ENCODE peak calls at places on chromosomes 11 and 22, in eight cellular contexts. One of them, this sample, is unnamed.

GRCh38 chr11:75233688-75234295 is 6.8 kb upstream of the TPBGL start:
- DNase-seq in spleen: no peak
- DNase-seq in PC-3: peak; percentile 77
- DNase-seq in Panc1: no peak
- DNase-seq in sigmoid colon: no peak
- DNase-seq in Calu3: peak; percentile 67
- DNase-seq in HFFc6: peak; percentile 56
- DNase-seq in psoas muscle: no peak
- DNase-seq in this sample: peak; percentile 92

GRCh38 chr11:85694385-85694980 is 8.5 kb upstream of the CCDC89 start:
- DNase-seq in spleen: no peak
- DNase-seq in PC-3: peak; percentile 87
- DNase-seq in Panc1: no peak
- DNase-seq in sigmoid colon: no peak
- DNase-seq in Calu3: peak; percentile 6
- DNase-seq in HFFc6: peak; percentile 60
- DNase-seq in psoas muscle: no peak
- DNase-seq in this sample: no peak

GRCh38 chr11:66467034-66467659 is 442 bp downstream of the PELI3 start:
- DNase-seq in spleen: no peak
- DNase-seq in PC-3: peak; percentile 43
- DNase-seq in Panc1: no peak
- DNase-seq in sigmoid colon: no peak
- DNase-seq in Calu3: peak; percentile 63
- DNase-seq in HFFc6: no peak
- DNase-seq in psoas muscle: peak; percentile 47
- DNase-seq in this sample: no peak

GRCh38 chr22:35891442-35891841 is 137.2 kb downstream of the RBFOX2 start:
- DNase-seq in spleen: no peak
- DNase-seq in PC-3: no peak
- DNase-seq in Panc1: no peak
- DNase-seq in sigmoid colon: no peak
- DNase-seq in Calu3: no peak
- DNase-seq in HFFc6: no peak
- DNase-seq in psoas muscle: no peak
- DNase-seq in this sample: no peak

GRCh38 chr11:16000065-16000464 is 356.3 kb downstream of the SOX6 start:
- DNase-seq in spleen: no peak
- DNase-seq in PC-3: no peak
- DNase-seq in Panc1: no peak
- DNase-seq in sigmoid colon: no peak
- DNase-seq in Calu3: no peak
- DNase-seq in HFFc6: peak; percentile 53
- DNase-seq in psoas muscle: no peak
- DNase-seq in this sample: no peak

GRCh38 chr11:44564198-44564597 is 1.3 kb upstream of the CD82 start:
- DNase-seq in spleen: no peak
- DNase-seq in PC-3: no peak
- DNase-seq in Panc1: no peak
- DNase-seq in sigmoid colon: no peak
- DNase-seq in Calu3: no peak
- DNase-seq in HFFc6: no peak
- DNase-seq in psoas muscle: no peak
- DNase-seq in this sample: no peak

GRCh38 chr11:85299247-85299646 is 327.9 kb downstream of the DLG2 start:
- DNase-seq in spleen: no peak
- DNase-seq in PC-3: peak; percentile 30
- DNase-seq in Panc1: no peak
- DNase-seq in sigmoid colon: no peak
- DNase-seq in Calu3: no peak
- DNase-seq in HFFc6: no peak
- DNase-seq in psoas muscle: no peak
- DNase-seq in this sample: no peak

GRCh38 chr22:44587004-44587793 is 89.2 kb upstream of the RTL6 start:
- DNase-seq in spleen: peak; percentile 51
- DNase-seq in PC-3: peak; percentile 44
- DNase-seq in Panc1: no peak
- DNase-seq in sigmoid colon: peak; percentile 56
- DNase-seq in Calu3: no peak
- DNase-seq in HFFc6: no peak
- DNase-seq in psoas muscle: no peak
- DNase-seq in this sample: peak; percentile 40

GRCh38 chr11:81377418-81377817 is 1356.2 kb downstream of the FAM181B start:
- DNase-seq in spleen: no peak
- DNase-seq in PC-3: no peak
- DNase-seq in Panc1: no peak
- DNase-seq in sigmoid colon: no peak
- DNase-seq in Calu3: no peak
- DNase-seq in HFFc6: no peak
- DNase-seq in psoas muscle: no peak
- DNase-seq in this sample: peak; percentile 54

GRCh38 chr11:99198215-99198614 is 177.5 kb downstream of the CNTN5 start:
- DNase-seq in spleen: no peak
- DNase-seq in PC-3: no peak
- DNase-seq in Panc1: no peak
- DNase-seq in sigmoid colon: no peak
- DNase-seq in Calu3: no peak
- DNase-seq in HFFc6: no peak
- DNase-seq in psoas muscle: no peak
- DNase-seq in this sample: no peak

GRCh38 chr11:77406396-77406795 is 67.5 kb downstream of the PAK1 start:
- DNase-seq in spleen: no peak
- DNase-seq in PC-3: no peak
- DNase-seq in Panc1: no peak
- DNase-seq in sigmoid colon: no peak
- DNase-seq in Calu3: no peak
- DNase-seq in HFFc6: no peak
- DNase-seq in psoas muscle: no peak
- DNase-seq in this sample: no peak

GRCh38 chr11:123166095-123166559 is 28.9 kb downstream of the CLMP start:
- DNase-seq in spleen: no peak
- DNase-seq in PC-3: peak; percentile 57
- DNase-seq in Panc1: no peak
- DNase-seq in sigmoid colon: peak; percentile 84
- DNase-seq in Calu3: no peak
- DNase-seq in HFFc6: peak; percentile 43
- DNase-seq in psoas muscle: no peak
- DNase-seq in this sample: peak; percentile 94
- TF ChIP-seq CTCF in spleen: no peak
- TF ChIP-seq CTCF in PC-3: peak; percentile 87
- TF ChIP-seq CTCF in Panc1: peak; percentile 82
- TF ChIP-seq CTCF in sigmoid colon: peak; percentile 20
- TF ChIP-seq CTCF in Calu3: no peak
- TF ChIP-seq CTCF in HFFc6: peak; percentile 81
- TF ChIP-seq CTCF in psoas muscle: no peak
- TF ChIP-seq CTCF in this sample: peak; percentile 91

GRCh38 chr11:115241899-115242298 is 262.3 kb downstream of the CADM1 start:
- DNase-seq in spleen: no peak
- DNase-seq in PC-3: no peak
- DNase-seq in Panc1: no peak
- DNase-seq in sigmoid colon: no peak
- DNase-seq in Calu3: no peak
- DNase-seq in HFFc6: no peak
- DNase-seq in psoas muscle: no peak
- DNase-seq in this sample: no peak

GRCh38 chr11:115238086-115238485 is 266.1 kb downstream of the CADM1 start:
- DNase-seq in spleen: no peak
- DNase-seq in PC-3: no peak
- DNase-seq in Panc1: no peak
- DNase-seq in sigmoid colon: no peak
- DNase-seq in Calu3: no peak
- DNase-seq in HFFc6: no peak
- DNase-seq in psoas muscle: no peak
- DNase-seq in this sample: no peak

GRCh38 chr11:115237578-115237977 is 266.6 kb downstream of the CADM1 start:
- DNase-seq in spleen: no peak
- DNase-seq in PC-3: no peak
- DNase-seq in Panc1: no peak
- DNase-seq in sigmoid colon: no peak
- DNase-seq in Calu3: no peak
- DNase-seq in HFFc6: no peak
- DNase-seq in psoas muscle: no peak
- DNase-seq in this sample: no peak

GRCh38 chr11:115234794-115235193 is 269.4 kb downstream of the CADM1 start:
- DNase-seq in spleen: no peak
- DNase-seq in PC-3: no peak
- DNase-seq in Panc1: no peak
- DNase-seq in sigmoid colon: no peak
- DNase-seq in Calu3: no peak
- DNase-seq in HFFc6: no peak
- DNase-seq in psoas muscle: no peak
- DNase-seq in this sample: no peak

DNA sequence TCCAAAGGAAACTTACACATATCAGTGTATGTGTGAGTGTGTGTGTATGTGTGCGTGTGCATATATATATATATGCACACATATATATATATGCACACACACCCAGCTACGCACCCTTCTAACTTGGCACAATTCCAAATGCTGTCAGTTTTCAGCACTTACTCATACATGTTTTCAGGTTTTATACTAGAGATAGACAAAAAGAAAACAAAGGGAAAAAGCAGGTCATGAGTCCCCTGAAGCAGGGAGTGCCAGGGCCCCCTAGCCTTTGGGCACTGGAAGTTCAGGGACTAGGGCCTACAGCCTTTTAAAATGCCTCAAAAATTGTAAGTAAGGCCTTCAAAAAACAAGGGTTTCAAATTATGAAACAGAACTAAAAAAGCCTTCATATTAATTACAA is 265.4 kb downstream of the CADM1 start:
- DNase-seq in spleen: no peak
- DNase-seq in PC-3: no peak
- DNase-seq in Panc1: no peak
- DNase-seq in sigmoid colon: no peak
- DNase-seq in Calu3: no peak
- DNase-seq in HFFc6: no peak
- DNase-seq in psoas muscle: no peak
- DNase-seq in this sample: no peak
- TF ChIP-seq CTCF in spleen: no peak
- TF ChIP-seq CTCF in PC-3: no peak
- TF ChIP-seq CTCF in Panc1: no peak
- TF ChIP-seq CTCF in sigmoid colon: no peak
- TF ChIP-seq CTCF in Calu3: no peak
- TF ChIP-seq CTCF in HFFc6: no peak
- TF ChIP-seq CTCF in psoas muscle: no peak
- TF ChIP-seq CTCF in this sample: peak; percentile 73

GRCh38 chr11:36488096-36488495 is 22.0 kb downstream of the TRAF6 start:
- DNase-seq in spleen: no peak
- DNase-seq in PC-3: no peak
- DNase-seq in Panc1: no peak
- DNase-seq in sigmoid colon: no peak
- DNase-seq in Calu3: no peak
- DNase-seq in HFFc6: no peak
- DNase-seq in psoas muscle: no peak
- DNase-seq in this sample: no peak

GRCh38 chr11:36493332-36493731 is 16.7 kb downstream of the TRAF6 start:
- DNase-seq in spleen: no peak
- DNase-seq in PC-3: no peak
- DNase-seq in Panc1: no peak
- DNase-seq in sigmoid colon: no peak
- DNase-seq in Calu3: no peak
- DNase-seq in HFFc6: no peak
- DNase-seq in psoas muscle: no peak
- DNase-seq in this sample: no peak

GRCh38 chr11:36487619-36488018 is 22.5 kb downstream of the TRAF6 start:
- DNase-seq in spleen: no peak
- DNase-seq in PC-3: no peak
- DNase-seq in Panc1: no peak
- DNase-seq in sigmoid colon: no peak
- DNase-seq in Calu3: no peak
- DNase-seq in HFFc6: no peak
- DNase-seq in psoas muscle: no peak
- DNase-seq in this sample: no peak

GRCh38 chr11:36490026-36490806 is 19.9 kb downstream of the TRAF6 start:
- DNase-seq in spleen: no peak
- DNase-seq in PC-3: no peak
- DNase-seq in Panc1: no peak
- DNase-seq in sigmoid colon: no peak
- DNase-seq in Calu3: no peak
- DNase-seq in HFFc6: no peak
- DNase-seq in psoas muscle: no peak
- DNase-seq in this sample: no peak

GRCh38 chr11:36492724-36493304 is 17.3 kb downstream of the TRAF6 start:
- DNase-seq in spleen: no peak
- DNase-seq in PC-3: peak; percentile 66
- DNase-seq in Panc1: peak; percentile 42
- DNase-seq in sigmoid colon: no peak
- DNase-seq in Calu3: peak; percentile 35
- DNase-seq in HFFc6: peak; percentile 25
- DNase-seq in psoas muscle: no peak
- DNase-seq in this sample: peak; percentile 52
- TF ChIP-seq CTCF in spleen: peak; percentile 47
- TF ChIP-seq CTCF in PC-3: peak; percentile 85
- TF ChIP-seq CTCF in Panc1: peak; percentile 86
- TF ChIP-seq CTCF in sigmoid colon: no peak
- TF ChIP-seq CTCF in Calu3: peak; percentile 73
- TF ChIP-seq CTCF in HFFc6: peak; percentile 92
- TF ChIP-seq CTCF in psoas muscle: peak; percentile 81
- TF ChIP-seq CTCF in this sample: peak; percentile 94

GRCh38 chr22:50134481-50134880 is 36.0 kb upstream of the PANX2 start:
- DNase-seq in spleen: no peak
- DNase-seq in PC-3: no peak
- DNase-seq in Panc1: no peak
- DNase-seq in sigmoid colon: no peak
- DNase-seq in Calu3: no peak
- DNase-seq in HFFc6: no peak
- DNase-seq in psoas muscle: no peak
- DNase-seq in this sample: no peak
- TF ChIP-seq CTCF in spleen: no peak
- TF ChIP-seq CTCF in PC-3: no peak
- TF ChIP-seq CTCF in Panc1: no peak
- TF ChIP-seq CTCF in sigmoid colon: no peak
- TF ChIP-seq CTCF in Calu3: no peak
- TF ChIP-seq CTCF in HFFc6: no peak
- TF ChIP-seq CTCF in psoas muscle: no peak
- TF ChIP-seq CTCF in this sample: no peak

This sample was measured in endodermal cell.